ENCODE peak calls at places on chromosome 4, in eight cellular contexts. Y, V, A, E, T, J, I and N are unnamed samples.

GRCh38 chr4:168854216-168854921 is 155.7 kb downstream of the CBR4 start:
- DNase-seq in Y (no peak), V (no peak), A (no peak), E (no peak), T (no peak), J (no peak), I (peak; percentile 95), N (no peak)

GRCh38 chr4:86961103-86961502 is 26.3 kb downstream of the AFF1 start:
- DNase-seq in Y (no peak), V (no peak), A (no peak), E (no peak), T (no peak), J (no peak), I (no peak), N (no peak)

GRCh38 chr4:72326692-72327632 is 242.1 kb downstream of the ADAMTS3 start:
- DNase-seq in Y (no peak), V (no peak), A (no peak), E (peak; percentile 43), T (no peak), J (no peak), I (peak; percentile 61), N (no peak)

GRCh38 chr4:60500860-60501259 is 699.3 kb upstream of the ADGRL3 start:
- DNase-seq in Y (no peak), V (no peak), A (no peak), E (no peak), T (no peak), J (no peak), I (no peak), N (no peak)

GRCh38 chr4:167233523-167234387 is 539 bp downstream of the SPOCK3 start:
- DNase-seq in Y (peak; percentile 83), V (peak; percentile 43), A (no peak), E (peak; percentile 28), T (no peak), J (no peak), I (no peak), N (no peak)

GRCh38 chr4:133084421-133084820 is 64.7 kb upstream of the PCDH10 start:
- DNase-seq in Y (no peak), V (no peak), A (no peak), E (no peak), T (no peak), J (no peak), I (no peak), N (no peak)

GRCh38 chr4:8915201-8916200 is 43.9 kb upstream of the HMX1 start:
- DNase-seq in Y (peak; percentile 43), V (no peak), A (no peak), E (peak; percentile 6), T (no peak), J (no peak), I (no peak), N (no peak)

GRCh38 chr4:116400480-116400879 is 684.9 kb downstream of the TRAM1L1 start:
- DNase-seq in Y (no peak), V (no peak), A (no peak), E (no peak), T (no peak), J (no peak), I (no peak), N (no peak)

GRCh38 chr4:1329408-1330371 is 17.3 kb upstream of the UVSSA start:
- DNase-seq in Y (peak; percentile 62), V (no peak), A (peak; percentile 67), E (no peak), T (no peak), J (no peak), I (no peak), N (no peak)

GRCh38 chr4:23485793-23486192 is 404.1 kb downstream of the PPARGC1A start:
- DNase-seq in Y (no peak), V (no peak), A (no peak), E (no peak), T (no peak), J (no peak), I (no peak), N (no peak)

GRCh38 chr4:7759221-7759620 is 180.4 kb downstream of the AFAP1 start:
- DNase-seq in Y (peak; percentile 10), V (no peak), A (peak; percentile 35), E (no peak), T (peak; percentile 60), J (no peak), I (no peak), N (no peak)

GRCh38 chr4:2461246-2461960 is 7.5 kb upstream of the RNF4 start:
- DNase-seq in Y (peak; percentile 32), V (no peak), A (no peak), E (peak; percentile 6), T (no peak), J (no peak), I (no peak), N (no peak)

GRCh38 chr4:172344266-172344772 is 531.1 kb downstream of the GALNTL6 start:
- DNase-seq in Y (no peak), V (no peak), A (no peak), E (no peak), T (no peak), J (no peak), I (no peak), N (no peak)

GRCh38 chr4:80017125-80017854 is 55.7 kb downstream of the ANTXR2 start:
- DNase-seq in Y (no peak), V (no peak), A (no peak), E (no peak), T (no peak), J (peak; percentile 55), I (peak; percentile 88), N (no peak)

GRCh38 chr4:99458911-99459447 is 23.8 kb upstream of the ADH7 start:
- DNase-seq in Y (no peak), V (no peak), A (no peak), E (no peak), T (no peak), J (no peak), I (peak; percentile 33), N (no peak)

GRCh38 chr4:159390648-159391047 is 287.8 kb downstream of the RAPGEF2 start:
- DNase-seq in Y (no peak), V (no peak), A (no peak), E (no peak), T (no peak), J (peak; percentile 89), I (peak; percentile 88), N (no peak)

GRCh38 chr4:96558466-96558865 is 718.6 kb downstream of the PDHA2 start:
- DNase-seq in Y (no peak), V (no peak), A (no peak), E (no peak), T (no peak), J (no peak), I (no peak), N (no peak)

GRCh38 chr4:1278336-1278670 is 11.4 kb upstream of the MAEA start:
- DNase-seq in Y (no peak), V (no peak), A (no peak), E (no peak), T (no peak), J (no peak), I (no peak), N (no peak)

GRCh38 chr4:41990029-41990382 is 324 bp upstream of the SLC30A9 start:
- DNase-seq in Y (no peak), V (no peak), A (no peak), E (no peak), T (peak; percentile 2), J (no peak), I (peak; percentile 0), N (no peak)